ENCODE peak calls at places on chromosomes 6 and 20, in four cellular contexts. Q, J, F and A are unnamed samples.
A peak's percentile ranks its signal among the peaks of the same experiment; 100 is the strongest.

GRCh38 chr20:32481311-32482103 is 103.6 kb downstream of the NOL4L start:
- DNase-seq in F (no peak), J (no peak), Q (peak; percentile 54), A (no peak)

GRCh38 chr20:61031101-61031830 is 220.8 kb upstream of the CDH4 start:
- DNase-seq in F (no peak), Q (no peak), J (no peak), A (no peak)

GRCh38 chr6:84522135-84522535 is 242.3 kb downstream of the TBX18 start:
- DNase-seq in Q (no peak), J (peak; percentile 89), F (peak; percentile 29), A (peak; percentile 79)

GRCh38 chr6:27096834-27097511 is 150.5 kb upstream of the PRSS16 start:
- DNase-seq in J (peak; percentile 56), Q (no peak), F (peak; percentile 26), A (peak; percentile 55)

GRCh38 chr6:151067684-151068596 is 171.8 kb upstream of the AKAP12 start:
- DNase-seq in Q (peak; percentile 77), F (peak; percentile 98), J (peak; percentile 92), A (peak; percentile 97)

GRCh38 chr6:19986691-19987438 is 149.7 kb downstream of the ID4 start:
- DNase-seq in F (no peak), J (no peak), Q (no peak), A (no peak)

GRCh38 chr20:63097336-63097831 is 90.6 kb upstream of the BHLHE23 start:
- DNase-seq in Q (peak; percentile 50), J (no peak), F (no peak), A (no peak)

GRCh38 chr20:54477134-54477533 is 1.7 kb downstream of the DOK5 start:
- DNase-seq in J (no peak), F (no peak), Q (no peak), A (no peak)

GRCh38 chr20:12291386-12291785 is 373.7 kb downstream of the BTBD3 start:
- DNase-seq in J (no peak), Q (no peak), F (no peak), A (no peak)

GRCh38 chr20:50575869-50576720 is 65.9 kb downstream of the PTPN1 start:
- DNase-seq in Q (no peak), J (peak; percentile 74), F (peak; percentile 22), A (peak; percentile 59)

GRCh38 chr6:66662196-66662595 is 955.2 kb upstream of the EYS start:
- DNase-seq in Q (no peak), J (peak; percentile 69), F (no peak), A (no peak)

GRCh38 chr6:93304514-93304913 is 114.8 kb downstream of the EPHA7 start:
- DNase-seq in J (no peak), F (no peak), Q (no peak), A (no peak)

GRCh38 chr20:48841861-48842529 is 14.2 kb upstream of the PREX1 start:
- DNase-seq in Q (no peak), J (peak; percentile 83), F (no peak), A (peak; percentile 78)

GRCh38 chr6:43946641-43947363 is 176.8 kb downstream of the VEGFA start:
- DNase-seq in J (no peak), Q (no peak), F (no peak), A (no peak)

GRCh38 chr6:84539122-84539856 is 225.1 kb downstream of the TBX18 start:
- DNase-seq in F (no peak), Q (no peak), J (no peak), A (peak; percentile 49)

GRCh38 chr6:93420163-93420806 is 926 bp upstream of the EPHA7 start:
- DNase-seq in Q (no peak), F (no peak), J (no peak), A (no peak)

GRCh38 chr20:45268531-45268930 is 14.2 kb upstream of the SLPI start:
- DNase-seq in J (no peak), Q (no peak), F (no peak), A (no peak)

GRCh38 chr20:50521221-50521642 is 11.0 kb downstream of the PTPN1 start:
- DNase-seq in F (no peak), Q (no peak), J (no peak), A (peak; percentile 39)

GRCh38 chr20:39851459-39851858 is 837.6 kb downstream of the MAFB start:
- DNase-seq in J (peak; percentile 41), Q (no peak), F (no peak), A (peak; percentile 68)

GRCh38 chr20:31859266-31859997 is 10.9 kb downstream of the DUSP15 start:
- DNase-seq in J (no peak), Q (peak; percentile 42), F (no peak), A (no peak)

GRCh38 chr6:156383059-156383458 is 394.1 kb upstream of the ARID1B start:
- DNase-seq in J (no peak), Q (no peak), F (no peak), A (no peak)

GRCh38 chr20:17733781-17734304 is 34.1 kb downstream of the BANF2 start:
- DNase-seq in F (no peak), Q (no peak), J (no peak), A (no peak)

GRCh38 chr6:125797120-125797933 is 6.6 kb downstream of the NCOA7 start:
- DNase-seq in F (no peak), J (no peak), Q (no peak), A (no peak)
- H3K4me3 ChIP-seq in F (no peak overlapping the region), J (no peak overlapping the region), Q (no peak overlapping the region), A (no peak overlapping the region)

DNA sequence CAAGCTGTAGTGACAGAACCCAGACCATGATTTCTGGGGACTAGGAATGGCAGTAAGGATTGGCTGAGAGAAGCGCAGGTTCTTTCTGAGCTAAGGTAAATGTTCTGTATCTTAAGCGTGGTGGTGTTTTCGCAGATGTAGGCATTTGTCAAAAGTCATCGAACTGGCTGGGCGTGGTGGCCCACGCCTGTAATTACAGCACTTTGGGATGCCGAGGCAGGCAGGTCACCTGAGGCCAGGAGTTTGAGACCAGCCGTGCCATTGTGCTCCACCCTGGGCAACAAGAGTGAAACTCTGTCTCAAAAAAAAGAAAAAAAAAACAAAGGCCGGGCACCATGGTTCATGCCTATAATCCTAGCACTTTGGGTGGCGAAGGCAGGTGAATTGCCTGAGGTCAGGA is 40.7 kb upstream of the EYA2 start:
- DNase-seq in F (no peak), J (no peak), Q (no peak), A (no peak)
- TF ChIP-seq CTCF in F (no peak), J (no peak), Q (no peak), A (no peak)

GRCh38 chr6:6585003-6585311 is 3.6 kb upstream of the LY86 start:
- DNase-seq in J (no peak), F (no peak), Q (no peak), A (no peak)
- H3K4me3 ChIP-seq in J (no peak overlapping the region), F (no peak overlapping the region), Q (no peak overlapping the region), A (no peak overlapping the region)

GRCh38 chr20:16216227-16217210 is 356.7 kb downstream of the KIF16B start:
- DNase-seq in Q (no peak), J (no peak), F (no peak), A (no peak)
- TF ChIP-seq CTCF in Q (no peak), J (no peak), F (no peak), A (no peak)

DNA sequence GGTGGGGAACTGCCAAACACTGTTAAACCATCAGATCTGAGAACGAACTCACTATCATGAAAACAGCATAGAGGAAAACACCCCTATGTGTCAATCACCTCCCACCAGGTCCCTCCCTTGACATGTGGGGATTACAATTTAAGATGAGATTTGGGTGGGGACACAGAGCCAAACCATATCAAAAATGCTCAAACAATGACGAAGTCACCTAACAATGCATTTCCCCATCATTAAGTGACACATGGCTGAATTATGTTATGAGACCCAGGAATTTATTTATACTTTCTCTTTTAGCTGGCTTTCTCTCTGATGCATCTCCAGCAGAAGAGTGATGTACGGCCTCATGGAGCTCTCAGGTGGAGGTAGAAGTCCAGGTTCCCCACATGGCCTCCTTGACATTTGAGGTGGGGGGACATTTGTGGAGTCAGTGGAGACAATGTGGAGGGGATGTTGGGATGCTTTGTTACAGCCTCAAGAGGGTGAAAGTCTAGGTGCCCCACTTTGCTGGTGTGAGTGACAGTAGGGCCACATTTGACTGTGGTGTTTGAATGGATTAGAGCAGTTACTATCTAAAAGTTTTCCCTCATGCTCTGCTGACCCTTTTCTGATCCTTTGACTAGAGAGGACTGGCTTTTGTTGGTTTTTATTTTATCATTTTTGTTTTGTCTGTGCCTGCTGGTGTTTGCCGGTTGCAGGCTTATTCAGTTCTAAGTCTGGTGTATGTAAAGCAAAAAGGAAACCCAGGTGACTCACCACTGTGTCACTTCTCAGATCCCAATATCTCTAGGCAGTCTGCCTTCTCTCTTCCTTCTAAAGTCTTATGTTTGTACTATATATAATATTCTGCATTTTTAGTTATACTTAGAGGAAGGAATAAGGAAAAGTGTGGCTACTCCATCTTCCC is 18.5 kb upstream of the DCBLD1 start:
- DNase-seq in J (peak; percentile 68), Q (no peak), F (no peak), A (peak; percentile 54)
- H3K4me3 ChIP-seq in J (no peak overlapping the region), Q (no peak overlapping the region), F (no peak overlapping the region), A (no peak overlapping the region)